ENCODE peak calls at places on chromosomes 2 and 18, in nine cellular contexts. One of them, this sample, is unnamed.

GRCh38 chr2:85439986-85440385 is 21.5 kb downstream of the SH2D6 start:
- DNase-seq in MM.1S: no peak
- DNase-seq in hepatocyte: no peak
- DNase-seq in endodermal cell: peak; percentile 38
- DNase-seq in tibial artery: no peak
- DNase-seq in Panc1: no peak
- DNase-seq in mesenchymal stem cell: no peak
- DNase-seq in breast epithelium: no peak
- DNase-seq in CD8-positive, alpha-beta memory T cell: no peak
- DNase-seq in this sample: no peak

GRCh38 chr18:45255142-45255890 is 360.0 kb upstream of the SLC14A2 start:
- DNase-seq in MM.1S: no peak
- DNase-seq in hepatocyte: peak; percentile 52
- DNase-seq in tibial artery: no peak
- DNase-seq in Panc1: no peak
- DNase-seq in CD8-positive, alpha-beta memory T cell: no peak
- DNase-seq in breast epithelium: no peak
- DNase-seq in endodermal cell: no peak
- DNase-seq in mesenchymal stem cell: peak; percentile 89
- DNase-seq in this sample: peak; percentile 36

GRCh38 chr2:20532634-20533437 is 86.0 kb downstream of the RHOB start:
- DNase-seq in endodermal cell: peak; percentile 73
- DNase-seq in MM.1S: no peak
- DNase-seq in CD8-positive, alpha-beta memory T cell: no peak
- DNase-seq in hepatocyte: no peak
- DNase-seq in breast epithelium: no peak
- DNase-seq in mesenchymal stem cell: no peak
- DNase-seq in tibial artery: peak; percentile 63
- DNase-seq in Panc1: no peak
- DNase-seq in this sample: peak; percentile 23

GRCh38 chr2:127176371-127177311 is 43.5 kb downstream of the CYP27C1 start:
- DNase-seq in endodermal cell: peak; percentile 73
- DNase-seq in Panc1: no peak
- DNase-seq in tibial artery: peak; percentile 64
- DNase-seq in CD8-positive, alpha-beta memory T cell: no peak
- DNase-seq in breast epithelium: no peak
- DNase-seq in hepatocyte: peak; percentile 75
- DNase-seq in mesenchymal stem cell: peak; percentile 68
- DNase-seq in MM.1S: no peak
- DNase-seq in this sample: peak; percentile 56

GRCh38 chr2:145592362-145592761 is 1072.4 kb upstream of the ZEB2 start:
- DNase-seq in CD8-positive, alpha-beta memory T cell: no peak
- DNase-seq in endodermal cell: no peak
- DNase-seq in hepatocyte: no peak
- DNase-seq in MM.1S: no peak
- DNase-seq in Panc1: no peak
- DNase-seq in breast epithelium: no peak
- DNase-seq in tibial artery: no peak
- DNase-seq in mesenchymal stem cell: no peak
- DNase-seq in this sample: no peak

GRCh38 chr18:34862561-34862960 is 152.5 kb downstream of the DTNA start:
- DNase-seq in mesenchymal stem cell: no peak
- DNase-seq in MM.1S: no peak
- DNase-seq in Panc1: no peak
- DNase-seq in breast epithelium: no peak
- DNase-seq in tibial artery: no peak
- DNase-seq in hepatocyte: no peak
- DNase-seq in endodermal cell: no peak
- DNase-seq in CD8-positive, alpha-beta memory T cell: no peak
- DNase-seq in this sample: no peak

GRCh38 chr18:72104851-72105250 is 439.3 kb downstream of the CBLN2 start:
- DNase-seq in hepatocyte: no peak
- DNase-seq in CD8-positive, alpha-beta memory T cell: no peak
- DNase-seq in breast epithelium: no peak
- DNase-seq in tibial artery: no peak
- DNase-seq in endodermal cell: no peak
- DNase-seq in Panc1: no peak
- DNase-seq in MM.1S: no peak
- DNase-seq in mesenchymal stem cell: no peak
- DNase-seq in this sample: no peak

GRCh38 chr2:231069379-231070054 is 12.8 kb downstream of the PSMD1 start:
- DNase-seq in mesenchymal stem cell: peak; percentile 77
- DNase-seq in CD8-positive, alpha-beta memory T cell: no peak
- DNase-seq in hepatocyte: peak; percentile 37
- DNase-seq in endodermal cell: no peak
- DNase-seq in breast epithelium: no peak
- DNase-seq in MM.1S: no peak
- DNase-seq in tibial artery: no peak
- DNase-seq in Panc1: no peak
- DNase-seq in this sample: no peak

GRCh38 chr2:53863538-53864227 is 3.9 kb upstream of the GPR75 start:
- DNase-seq in mesenchymal stem cell: no peak
- DNase-seq in MM.1S: no peak
- DNase-seq in Panc1: no peak
- DNase-seq in hepatocyte: no peak
- DNase-seq in CD8-positive, alpha-beta memory T cell: no peak
- DNase-seq in tibial artery: no peak
- DNase-seq in endodermal cell: no peak
- DNase-seq in breast epithelium: no peak
- DNase-seq in this sample: no peak

GRCh38 chr2:227623225-227623624 is 5.9 kb downstream of the SCYGR4 start:
- DNase-seq in MM.1S: no peak
- DNase-seq in mesenchymal stem cell: peak; percentile 52
- DNase-seq in endodermal cell: no peak
- DNase-seq in CD8-positive, alpha-beta memory T cell: no peak
- DNase-seq in hepatocyte: peak; percentile 20
- DNase-seq in breast epithelium: no peak
- DNase-seq in Panc1: no peak
- DNase-seq in tibial artery: no peak
- DNase-seq in this sample: no peak

GRCh38 chr2:98346259-98347236 is at the start of gene CNGA3:
- DNase-seq in hepatocyte: peak; percentile 50
- DNase-seq in Panc1: no peak
- DNase-seq in mesenchymal stem cell: peak; percentile 36
- DNase-seq in tibial artery: no peak
- DNase-seq in CD8-positive, alpha-beta memory T cell: no peak
- DNase-seq in MM.1S: no peak
- DNase-seq in breast epithelium: no peak
- DNase-seq in endodermal cell: peak; percentile 88
- DNase-seq in this sample: no peak

DNA sequence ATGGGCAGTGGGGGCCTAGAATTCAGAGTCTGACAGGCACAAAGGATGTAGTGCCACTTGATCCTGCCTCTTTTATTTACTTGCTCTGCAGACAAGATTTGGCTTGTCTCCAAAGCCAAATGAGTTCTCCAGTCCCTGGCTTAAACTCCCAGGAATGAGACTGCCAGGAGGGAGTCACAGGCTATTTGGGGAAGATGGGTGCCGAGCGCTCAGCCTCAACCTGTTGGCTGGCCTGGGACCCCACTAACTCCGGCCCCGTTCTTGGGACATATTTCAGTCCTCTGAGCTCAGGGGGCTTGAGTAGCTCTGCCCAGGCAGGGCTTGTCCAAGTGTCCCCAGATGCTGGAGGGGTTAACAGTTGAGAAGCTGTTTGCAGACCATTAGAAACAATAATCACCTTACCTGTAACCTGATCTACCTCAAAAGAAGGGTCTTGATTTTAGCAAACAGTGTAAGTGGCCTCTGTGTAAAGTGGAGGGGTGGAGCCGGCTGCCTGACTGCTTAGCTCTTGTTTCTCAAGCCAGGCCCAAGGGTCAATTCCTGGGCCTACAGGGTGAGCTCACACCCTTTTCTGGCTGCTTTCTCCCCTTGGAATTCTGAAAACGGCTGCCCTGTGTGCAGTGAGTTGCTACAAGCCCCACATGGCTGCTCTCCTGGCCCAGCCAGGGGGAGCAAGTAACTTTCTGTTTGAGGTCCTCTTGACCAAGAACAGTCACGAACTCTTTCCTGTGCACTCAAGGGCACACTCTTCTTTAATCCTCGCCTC is 27.1 kb upstream of the FZD5 start:
- DNase-seq in breast epithelium: no peak
- DNase-seq in mesenchymal stem cell: no peak
- DNase-seq in MM.1S: no peak
- DNase-seq in CD8-positive, alpha-beta memory T cell: no peak
- DNase-seq in Panc1: no peak
- DNase-seq in tibial artery: no peak
- DNase-seq in endodermal cell: peak; percentile 95
- DNase-seq in hepatocyte: peak; percentile 53
- DNase-seq in this sample: no peak
- H3K27ac ChIP-seq in breast epithelium: no peak overlapping the region
- H3K27ac ChIP-seq in mesenchymal stem cell: no peak overlapping the region
- H3K27ac ChIP-seq in MM.1S: no peak overlapping the region
- H3K27ac ChIP-seq in CD8-positive, alpha-beta memory T cell: no peak overlapping the region
- H3K27ac ChIP-seq in Panc1: no peak overlapping the region
- H3K27ac ChIP-seq in tibial artery: no peak overlapping the region
- H3K27ac ChIP-seq in endodermal cell: no peak overlapping the region
- H3K27ac ChIP-seq in hepatocyte: peak overlapping the region; percentile 87
- H3K27ac ChIP-seq in this sample: no peak overlapping the region

GRCh38 chr18:58481321-58482180 is 147.3 kb downstream of the ALPK2 start:
- DNase-seq in mesenchymal stem cell: no peak
- DNase-seq in CD8-positive, alpha-beta memory T cell: no peak
- DNase-seq in MM.1S: no peak
- DNase-seq in tibial artery: no peak
- DNase-seq in Panc1: no peak
- DNase-seq in endodermal cell: no peak
- DNase-seq in breast epithelium: no peak
- DNase-seq in hepatocyte: no peak
- DNase-seq in this sample: no peak

GRCh38 chr18:58491113-58491696 is 137.7 kb downstream of the ALPK2 start:
- DNase-seq in breast epithelium: no peak
- DNase-seq in endodermal cell: no peak
- DNase-seq in mesenchymal stem cell: no peak
- DNase-seq in tibial artery: no peak
- DNase-seq in MM.1S: no peak
- DNase-seq in CD8-positive, alpha-beta memory T cell: no peak
- DNase-seq in hepatocyte: no peak
- DNase-seq in Panc1: no peak
- DNase-seq in this sample: no peak

GRCh38 chr18:58490238-58490637 is 138.7 kb downstream of the ALPK2 start:
- DNase-seq in breast epithelium: no peak
- DNase-seq in CD8-positive, alpha-beta memory T cell: no peak
- DNase-seq in mesenchymal stem cell: no peak
- DNase-seq in tibial artery: no peak
- DNase-seq in Panc1: no peak
- DNase-seq in endodermal cell: no peak
- DNase-seq in hepatocyte: no peak
- DNase-seq in MM.1S: no peak
- DNase-seq in this sample: no peak

GRCh38 chr18:58484989-58485962 is 143.6 kb downstream of the ALPK2 start:
- DNase-seq in CD8-positive, alpha-beta memory T cell: no peak
- DNase-seq in Panc1: no peak
- DNase-seq in endodermal cell: peak; percentile 75
- DNase-seq in breast epithelium: no peak
- DNase-seq in mesenchymal stem cell: no peak
- DNase-seq in hepatocyte: peak; percentile 49
- DNase-seq in tibial artery: no peak
- DNase-seq in MM.1S: no peak
- DNase-seq in this sample: no peak
- H3K4me3 ChIP-seq in CD8-positive, alpha-beta memory T cell: no peak overlapping the region
- H3K4me3 ChIP-seq in Panc1: no peak overlapping the region
- H3K4me3 ChIP-seq in endodermal cell: no peak overlapping the region
- H3K4me3 ChIP-seq in breast epithelium: no peak overlapping the region
- H3K4me3 ChIP-seq in mesenchymal stem cell: no peak overlapping the region
- H3K4me3 ChIP-seq in hepatocyte: no peak overlapping the region
- H3K4me3 ChIP-seq in tibial artery: no peak overlapping the region
- H3K4me3 ChIP-seq in MM.1S: no peak overlapping the region
- H3K4me3 ChIP-seq in this sample: no peak overlapping the region

GRCh38 chr2:10378189-10378588 is 69.9 kb downstream of the ODC1 start:
- DNase-seq in hepatocyte: no peak
- DNase-seq in MM.1S: peak; percentile 96
- DNase-seq in mesenchymal stem cell: no peak
- DNase-seq in breast epithelium: no peak
- DNase-seq in endodermal cell: no peak
- DNase-seq in Panc1: no peak
- DNase-seq in tibial artery: no peak
- DNase-seq in CD8-positive, alpha-beta memory T cell: no peak
- DNase-seq in this sample: no peak

GRCh38 chr2:10377052-10377746 is 70.9 kb downstream of the ODC1 start:
- DNase-seq in CD8-positive, alpha-beta memory T cell: no peak
- DNase-seq in Panc1: no peak
- DNase-seq in endodermal cell: no peak
- DNase-seq in mesenchymal stem cell: no peak
- DNase-seq in hepatocyte: no peak
- DNase-seq in MM.1S: peak; percentile 43
- DNase-seq in breast epithelium: no peak
- DNase-seq in tibial artery: no peak
- DNase-seq in this sample: no peak

GRCh38 chr2:10382313-10383061 is 65.6 kb downstream of the ODC1 start:
- DNase-seq in CD8-positive, alpha-beta memory T cell: peak; percentile 22
- DNase-seq in hepatocyte: no peak
- DNase-seq in Panc1: no peak
- DNase-seq in MM.1S: peak; percentile 75
- DNase-seq in breast epithelium: no peak
- DNase-seq in mesenchymal stem cell: peak; percentile 28
- DNase-seq in endodermal cell: peak; percentile 76
- DNase-seq in tibial artery: no peak
- DNase-seq in this sample: no peak

GRCh38 chr2:10377747-10378085 is 70.4 kb downstream of the ODC1 start:
- DNase-seq in hepatocyte: no peak
- DNase-seq in MM.1S: no peak
- DNase-seq in tibial artery: no peak
- DNase-seq in breast epithelium: no peak
- DNase-seq in CD8-positive, alpha-beta memory T cell: no peak
- DNase-seq in Panc1: no peak
- DNase-seq in endodermal cell: no peak
- DNase-seq in mesenchymal stem cell: no peak
- DNase-seq in this sample: no peak

GRCh38 chr2:10380048-10380926 is 67.8 kb downstream of the ODC1 start:
- DNase-seq in Panc1: no peak
- DNase-seq in mesenchymal stem cell: no peak
- DNase-seq in endodermal cell: no peak
- DNase-seq in breast epithelium: no peak
- DNase-seq in hepatocyte: no peak
- DNase-seq in tibial artery: no peak
- DNase-seq in CD8-positive, alpha-beta memory T cell: no peak
- DNase-seq in MM.1S: no peak
- DNase-seq in this sample: no peak
- H3K27ac ChIP-seq in Panc1: peak overlapping the region; percentile 80
- H3K27ac ChIP-seq in mesenchymal stem cell: no peak overlapping the region
- H3K27ac ChIP-seq in endodermal cell: no peak overlapping the region
- H3K27ac ChIP-seq in breast epithelium: no peak overlapping the region
- H3K27ac ChIP-seq in hepatocyte: no peak overlapping the region
- H3K27ac ChIP-seq in tibial artery: no peak overlapping the region
- H3K27ac ChIP-seq in CD8-positive, alpha-beta memory T cell: no peak overlapping the region
- H3K27ac ChIP-seq in MM.1S: no peak overlapping the region
- H3K27ac ChIP-seq in this sample: no peak overlapping the region

DNA sequence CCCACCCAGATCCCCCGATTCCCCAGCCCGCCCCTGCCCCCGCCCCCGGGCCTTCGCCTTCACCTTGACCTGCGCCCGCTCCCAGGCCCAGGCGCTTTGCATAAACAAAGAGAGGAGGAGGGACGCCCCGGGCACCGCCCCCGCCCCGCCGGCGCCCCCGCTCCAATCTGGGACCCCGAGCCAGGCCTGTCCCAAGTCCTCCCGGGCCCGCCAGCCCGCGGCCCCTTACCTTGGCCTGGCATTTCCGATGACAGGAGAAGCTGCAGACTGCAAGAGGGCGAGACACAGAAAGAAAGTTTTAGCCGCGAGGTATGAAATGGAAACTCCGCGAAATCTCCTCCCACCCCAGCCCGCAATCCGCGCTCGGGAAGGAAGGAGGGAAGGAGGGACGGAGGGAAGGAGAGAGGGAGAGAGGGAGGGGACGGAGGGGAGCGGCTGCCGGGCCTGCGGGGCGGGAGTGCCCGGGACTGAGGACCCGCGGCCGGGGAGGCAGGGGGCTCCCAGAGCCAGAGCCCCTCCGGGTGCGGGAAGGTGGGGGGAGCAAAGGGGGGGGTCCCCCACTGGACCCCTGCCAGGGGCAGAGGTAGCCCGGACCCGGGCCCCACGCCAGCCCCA is 24.2 kb downstream of the TNS1 start:
- DNase-seq in tibial artery: peak; percentile 75
- DNase-seq in breast epithelium: no peak
- DNase-seq in CD8-positive, alpha-beta memory T cell: no peak
- DNase-seq in endodermal cell: peak; percentile 92
- DNase-seq in mesenchymal stem cell: peak; percentile 44
- DNase-seq in Panc1: no peak
- DNase-seq in hepatocyte: peak; percentile 66
- DNase-seq in MM.1S: no peak
- DNase-seq in this sample: no peak
- H3K4me3 ChIP-seq in tibial artery: peak overlapping the region; percentile 86
- H3K4me3 ChIP-seq in breast epithelium: peak overlapping the region; percentile 59
- H3K4me3 ChIP-seq in CD8-positive, alpha-beta memory T cell: no peak overlapping the region
- H3K4me3 ChIP-seq in endodermal cell: peak overlapping the region; percentile 76
- H3K4me3 ChIP-seq in mesenchymal stem cell: no peak overlapping the region
- H3K4me3 ChIP-seq in Panc1: no peak overlapping the region
- H3K4me3 ChIP-seq in hepatocyte: peak overlapping the region; percentile 31
- H3K4me3 ChIP-seq in MM.1S: no peak overlapping the region
- H3K4me3 ChIP-seq in this sample: peak overlapping the region; percentile 53

This sample was measured in gastrocnemius medialis.